ENCODE peak calls at places on chromosomes 4 and X, in eight cellular contexts. One of them, this sample, is unnamed.

GRCh38 chrX:123081766-123082165 is 102.3 kb upstream of the GRIA3 start:
- DNase-seq in ecto neural progenitor cell: no peak
- DNase-seq in H9: no peak
- DNase-seq in activated CD8-positive, alpha-beta T cell treated with anti-CD3 and anti-CD28 coated beads for 36 hours: no peak
- DNase-seq in endothelial cell: no peak
- DNase-seq in AML-193: no peak
- DNase-seq in lung: no peak
- DNase-seq in stimulated activated CD4-positive, alpha-beta T cell treated with anti-CD3 and anti-CD28 coated beads, Interleukin-2, amount 100 ng/mL, for 24 hours: no peak
- DNase-seq in this sample: no peak

GRCh38 chrX:47651043-47651905 is 911 bp upstream of the ELK1 start:
- DNase-seq in lung: no peak
- DNase-seq in endothelial cell: no peak
- DNase-seq in H9: no peak
- DNase-seq in stimulated activated CD4-positive, alpha-beta T cell treated with anti-CD3 and anti-CD28 coated beads, Interleukin-2, amount 100 ng/mL, for 24 hours: no peak
- DNase-seq in activated CD8-positive, alpha-beta T cell treated with anti-CD3 and anti-CD28 coated beads for 36 hours: no peak
- DNase-seq in ecto neural progenitor cell: no peak
- DNase-seq in AML-193: no peak
- DNase-seq in this sample: no peak

GRCh38 chr4:159298502-159298901 is 195.6 kb downstream of the RAPGEF2 start:
- DNase-seq in ecto neural progenitor cell: no peak
- DNase-seq in activated CD8-positive, alpha-beta T cell treated with anti-CD3 and anti-CD28 coated beads for 36 hours: no peak
- DNase-seq in stimulated activated CD4-positive, alpha-beta T cell treated with anti-CD3 and anti-CD28 coated beads, Interleukin-2, amount 100 ng/mL, for 24 hours: no peak
- DNase-seq in lung: no peak
- DNase-seq in endothelial cell: no peak
- DNase-seq in H9: no peak
- DNase-seq in AML-193: no peak
- DNase-seq in this sample: no peak

GRCh38 chrX:49829016-49829415 is at the start of gene PAGE4:
- DNase-seq in H9: peak
- DNase-seq in lung: no peak
- DNase-seq in stimulated activated CD4-positive, alpha-beta T cell treated with anti-CD3 and anti-CD28 coated beads, Interleukin-2, amount 100 ng/mL, for 24 hours: no peak
- DNase-seq in endothelial cell: no peak
- DNase-seq in ecto neural progenitor cell: no peak
- DNase-seq in AML-193: no peak
- DNase-seq in activated CD8-positive, alpha-beta T cell treated with anti-CD3 and anti-CD28 coated beads for 36 hours: no peak
- DNase-seq in this sample: no peak

GRCh38 chrX:147478899-147479298 is 432.8 kb upstream of the FMR1 start:
- DNase-seq in activated CD8-positive, alpha-beta T cell treated with anti-CD3 and anti-CD28 coated beads for 36 hours: no peak
- DNase-seq in H9: no peak
- DNase-seq in stimulated activated CD4-positive, alpha-beta T cell treated with anti-CD3 and anti-CD28 coated beads, Interleukin-2, amount 100 ng/mL, for 24 hours: no peak
- DNase-seq in lung: no peak
- DNase-seq in ecto neural progenitor cell: no peak
- DNase-seq in endothelial cell: no peak
- DNase-seq in AML-193: no peak
- DNase-seq in this sample: no peak

GRCh38 chrX:41334866-41335589 is 1.1 kb downstream of the DDX3X start:
- DNase-seq in endothelial cell: peak
- DNase-seq in AML-193: no peak
- DNase-seq in stimulated activated CD4-positive, alpha-beta T cell treated with anti-CD3 and anti-CD28 coated beads, Interleukin-2, amount 100 ng/mL, for 24 hours: peak
- DNase-seq in H9: peak
- DNase-seq in lung: peak
- DNase-seq in activated CD8-positive, alpha-beta T cell treated with anti-CD3 and anti-CD28 coated beads for 36 hours: peak
- DNase-seq in ecto neural progenitor cell: no peak
- DNase-seq in this sample: no peak

GRCh38 chrX:25034889-25035288 is 19.1 kb upstream of the ARX start:
- DNase-seq in stimulated activated CD4-positive, alpha-beta T cell treated with anti-CD3 and anti-CD28 coated beads, Interleukin-2, amount 100 ng/mL, for 24 hours: no peak
- DNase-seq in H9: no peak
- DNase-seq in endothelial cell: no peak
- DNase-seq in lung: no peak
- DNase-seq in ecto neural progenitor cell: no peak
- DNase-seq in activated CD8-positive, alpha-beta T cell treated with anti-CD3 and anti-CD28 coated beads for 36 hours: no peak
- DNase-seq in AML-193: no peak
- DNase-seq in this sample: no peak

GRCh38 chr4:120082286-120082685 is 15.6 kb upstream of the MAD2L1 start:
- DNase-seq in AML-193: no peak
- DNase-seq in endothelial cell: no peak
- DNase-seq in ecto neural progenitor cell: no peak
- DNase-seq in activated CD8-positive, alpha-beta T cell treated with anti-CD3 and anti-CD28 coated beads for 36 hours: no peak
- DNase-seq in H9: no peak
- DNase-seq in lung: no peak
- DNase-seq in stimulated activated CD4-positive, alpha-beta T cell treated with anti-CD3 and anti-CD28 coated beads, Interleukin-2, amount 100 ng/mL, for 24 hours: no peak
- DNase-seq in this sample: no peak

GRCh38 chr4:36054750-36055467 is 189.4 kb downstream of the ARAP2 start:
- DNase-seq in stimulated activated CD4-positive, alpha-beta T cell treated with anti-CD3 and anti-CD28 coated beads, Interleukin-2, amount 100 ng/mL, for 24 hours: no peak
- DNase-seq in endothelial cell: no peak
- DNase-seq in ecto neural progenitor cell: no peak
- DNase-seq in activated CD8-positive, alpha-beta T cell treated with anti-CD3 and anti-CD28 coated beads for 36 hours: no peak
- DNase-seq in AML-193: no peak
- DNase-seq in lung: no peak
- DNase-seq in H9: no peak
- DNase-seq in this sample: no peak

GRCh38 chr4:145938618-145939177 is at the start of gene ZNF827:
- DNase-seq in stimulated activated CD4-positive, alpha-beta T cell treated with anti-CD3 and anti-CD28 coated beads, Interleukin-2, amount 100 ng/mL, for 24 hours: peak
- DNase-seq in ecto neural progenitor cell: peak
- DNase-seq in lung: peak
- DNase-seq in activated CD8-positive, alpha-beta T cell treated with anti-CD3 and anti-CD28 coated beads for 36 hours: peak
- DNase-seq in AML-193: no peak
- DNase-seq in endothelial cell: peak
- DNase-seq in H9: peak
- DNase-seq in this sample: no peak

GRCh38 chr4:56755901-56756300 is 65.6 kb downstream of the SPINK2 start:
- DNase-seq in stimulated activated CD4-positive, alpha-beta T cell treated with anti-CD3 and anti-CD28 coated beads, Interleukin-2, amount 100 ng/mL, for 24 hours: no peak
- DNase-seq in ecto neural progenitor cell: no peak
- DNase-seq in endothelial cell: no peak
- DNase-seq in activated CD8-positive, alpha-beta T cell treated with anti-CD3 and anti-CD28 coated beads for 36 hours: no peak
- DNase-seq in H9: no peak
- DNase-seq in AML-193: no peak
- DNase-seq in lung: no peak
- DNase-seq in this sample: no peak

GRCh38 chr4:77852892-77853495 is 9.6 kb upstream of the MRPL1 start:
- DNase-seq in stimulated activated CD4-positive, alpha-beta T cell treated with anti-CD3 and anti-CD28 coated beads, Interleukin-2, amount 100 ng/mL, for 24 hours: peak
- DNase-seq in lung: no peak
- DNase-seq in endothelial cell: no peak
- DNase-seq in H9: no peak
- DNase-seq in activated CD8-positive, alpha-beta T cell treated with anti-CD3 and anti-CD28 coated beads for 36 hours: peak
- DNase-seq in ecto neural progenitor cell: no peak
- DNase-seq in AML-193: peak
- DNase-seq in this sample: no peak